ENCODE peak calls at places on chromosomes 1 and 21, in eight cellular contexts. P is tibial nerve, W is A549, M is K562, E is transverse colon, R is upper lobe of left lung, D is stomach, A is H1. N is an unnamed sample.
A peak's percentile ranks its signal among the peaks of the same experiment; 100 is the strongest.

GRCh38 chr1:23759277-23759676 is 16.0 kb downstream of the ELOA start:
- DNase-seq in M (no peak), P (no peak), A (no peak), R (no peak), D (no peak), E (no peak), W (no peak), N (no peak)

GRCh38 chr1:228097333-228098081 is 5.6 kb downstream of the C1orf35 start:
- DNase-seq in P (no peak), M (no peak), E (no peak), W (no peak), A (no peak), D (peak; percentile 21), R (no peak), N (no peak)

GRCh38 chr1:92934395-92935378 is 26.6 kb downstream of the DIPK1A start:
- DNase-seq in E (peak; percentile 24), P (no peak), D (peak; percentile 44), R (no peak), M (no peak), W (no peak), A (no peak), N (no peak)

GRCh38 chr1:25888426-25888987 is 13.0 kb upstream of the PAQR7 start:
- DNase-seq in A (no peak), M (no peak), P (no peak), E (no peak), W (no peak), R (no peak), D (no peak), N (no peak)

GRCh38 chr1:12650001-12650421 is 6.1 kb downstream of the AADACL4 start:
- DNase-seq in E (no peak), R (no peak), D (no peak), A (no peak), M (no peak), W (no peak), P (no peak), N (no peak)

GRCh38 chr21:32030146-32030652 is 157.4 kb downstream of the HUNK start:
- DNase-seq in W (no peak), P (no peak), D (no peak), A (no peak), R (no peak), E (no peak), M (no peak), N (no peak)

GRCh38 chr1:88145752-88146151 is 538.3 kb upstream of the PKN2 start:
- DNase-seq in D (no peak), E (no peak), M (no peak), W (peak; percentile 4), R (no peak), A (no peak), P (no peak), N (no peak)

GRCh38 chr1:246151796-246152434 is 355.2 kb downstream of the SMYD3 start:
- DNase-seq in D (no peak), W (no peak), A (no peak), M (peak; percentile 73), E (no peak), P (no peak), R (no peak), N (no peak)

GRCh38 chr1:23446644-23447310 is 22.2 kb upstream of the TCEA3 start:
- DNase-seq in D (no peak), W (no peak), M (no peak), E (no peak), A (no peak), R (no peak), P (no peak), N (no peak)

GRCh38 chr1:74755475-74755874 is 22.5 kb downstream of the TYW3 start:
- DNase-seq in P (no peak), A (no peak), D (no peak), W (no peak), M (no peak), R (no peak), E (no peak), N (no peak)

GRCh38 chr1:41485605-41486004 is 1.1 kb upstream of the EDN2 start:
- DNase-seq in D (no peak), P (no peak), A (no peak), W (peak; percentile 57), M (peak; percentile 43), R (no peak), E (no peak), N (no peak)

GRCh38 chr21:32757804-32758203 is 13.8 kb downstream of the PAXBP1 start:
- DNase-seq in P (no peak), A (no peak), D (no peak), R (no peak), W (no peak), M (peak; percentile 16), E (no peak), N (no peak)

DNA sequence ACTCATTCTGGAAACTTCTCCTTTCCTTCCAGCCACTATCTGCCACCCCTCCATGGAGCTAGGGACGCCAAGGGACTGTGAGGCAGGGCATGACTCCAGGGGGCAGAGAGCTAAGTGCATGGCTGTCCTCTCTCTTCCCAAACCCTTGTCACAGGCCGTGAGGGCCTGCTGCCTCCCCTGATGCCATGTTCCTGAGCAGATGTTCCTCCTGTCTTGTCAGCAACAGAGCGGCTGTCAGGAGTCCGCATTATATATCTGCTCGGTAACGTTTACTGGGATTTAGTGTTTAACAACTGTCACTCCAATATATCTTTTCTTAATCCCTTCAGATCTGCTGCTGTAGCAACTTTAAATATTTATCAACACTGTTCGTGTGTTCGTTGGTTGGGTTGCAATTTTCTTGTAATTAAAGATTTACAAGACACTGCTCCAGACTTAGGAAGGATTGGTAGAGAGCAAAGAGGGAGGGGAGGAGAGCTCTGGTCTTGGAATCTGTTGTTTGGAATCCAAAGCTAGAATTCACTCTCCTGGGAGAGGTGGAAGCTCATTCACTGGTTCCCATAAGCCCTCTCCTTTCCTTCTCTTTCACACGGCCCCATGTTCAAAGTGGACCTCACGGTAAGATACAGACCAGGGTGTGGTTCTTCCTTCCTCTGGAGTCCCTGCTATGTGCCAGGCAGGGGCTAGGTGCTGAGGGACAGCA is 76.2 kb downstream of the MDM4 start:
- DNase-seq in W (no peak), M (no peak), D (no peak), P (no peak), E (no peak), A (no peak), R (no peak), N (no peak)
- TF ChIP-seq EP300 in W (no peak), M (no peak), D (no peak), P (no peak), E (no peak), A (no peak), R (no peak), N (no peak)

GRCh38 chr1:151059342-151060240 is at the start of gene CDC42SE1:
- DNase-seq in A (no peak), R (peak; percentile 96), M (peak; percentile 94), W (peak; percentile 88), D (peak; percentile 83), E (peak; percentile 86), P (peak; percentile 52), N (peak; percentile 95)
- TF ChIP-seq POLR2A in A (no peak), R (peak; percentile 78), M (peak; percentile 91), W (peak; percentile 68), D (no peak), E (peak; percentile 95), P (peak; percentile 90), N (peak; percentile 94)

GRCh38 chr1:208556461-208556860 is 312.3 kb upstream of the PLXNA2 start:
- DNase-seq in P (no peak), R (no peak), W (no peak), E (no peak), M (no peak), D (no peak), A (no peak), N (peak; percentile 31)

GRCh38 chr1:208562021-208562950 is 318.1 kb upstream of the PLXNA2 start:
- DNase-seq in R (no peak), A (no peak), D (no peak), W (no peak), P (no peak), M (no peak), E (no peak), N (no peak)

GRCh38 chr1:208557695-208558094 is 313.5 kb upstream of the PLXNA2 start:
- DNase-seq in E (no peak), W (no peak), A (no peak), P (no peak), R (no peak), M (no peak), D (no peak), N (peak; percentile 53)

GRCh38 chr1:208557046-208557445 is 312.9 kb upstream of the PLXNA2 start:
- DNase-seq in D (no peak), A (no peak), M (no peak), R (no peak), E (no peak), W (no peak), P (no peak), N (peak; percentile 55)

DNA sequence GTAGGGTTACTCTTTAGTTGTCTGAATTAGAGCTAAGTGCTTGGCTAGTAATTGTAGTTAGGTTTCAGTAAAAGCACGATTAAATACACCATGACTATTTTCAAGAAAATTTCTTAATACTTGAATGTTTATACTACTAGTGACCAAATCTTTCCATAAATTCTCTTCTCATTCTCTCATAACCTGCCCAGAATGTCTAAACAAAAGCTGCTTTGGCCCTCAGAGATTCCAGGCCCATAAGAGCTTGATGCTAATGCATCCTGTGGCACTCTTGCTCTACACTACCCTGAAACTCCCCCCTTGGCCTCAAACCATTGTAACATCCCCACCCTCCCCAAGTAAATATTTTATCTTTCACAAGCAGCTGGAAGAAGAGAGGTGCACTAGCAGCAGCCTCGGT is 315.4 kb upstream of the PLXNA2 start:
- DNase-seq in P (no peak), E (no peak), R (no peak), D (no peak), A (no peak), W (no peak), M (no peak), N (no peak)
- TF ChIP-seq CTCF in P (no peak), E (no peak), R (no peak), D (no peak), A (no peak), W (no peak), M (no peak), N (no peak)

GRCh38 chr1:3263790-3264189 is 190.7 kb upstream of the ARHGEF16 start:
- DNase-seq in P (no peak), M (no peak), R (no peak), D (no peak), A (no peak), W (no peak), E (no peak), N (no peak)

GRCh38 chr1:3261969-3262579 is 192.4 kb upstream of the ARHGEF16 start:
- DNase-seq in W (no peak), R (no peak), E (no peak), D (no peak), M (no peak), A (no peak), P (no peak), N (no peak)

GRCh38 chr1:3262681-3263286 is 191.7 kb upstream of the ARHGEF16 start:
- DNase-seq in E (no peak), P (no peak), D (no peak), A (no peak), R (peak; percentile 54), M (no peak), W (no peak), N (no peak)

GRCh38 chr1:3265800-3266485 is 188.5 kb upstream of the ARHGEF16 start:
- DNase-seq in W (no peak), M (no peak), A (no peak), E (no peak), D (no peak), P (no peak), R (peak; percentile 75), N (no peak)

DNA sequence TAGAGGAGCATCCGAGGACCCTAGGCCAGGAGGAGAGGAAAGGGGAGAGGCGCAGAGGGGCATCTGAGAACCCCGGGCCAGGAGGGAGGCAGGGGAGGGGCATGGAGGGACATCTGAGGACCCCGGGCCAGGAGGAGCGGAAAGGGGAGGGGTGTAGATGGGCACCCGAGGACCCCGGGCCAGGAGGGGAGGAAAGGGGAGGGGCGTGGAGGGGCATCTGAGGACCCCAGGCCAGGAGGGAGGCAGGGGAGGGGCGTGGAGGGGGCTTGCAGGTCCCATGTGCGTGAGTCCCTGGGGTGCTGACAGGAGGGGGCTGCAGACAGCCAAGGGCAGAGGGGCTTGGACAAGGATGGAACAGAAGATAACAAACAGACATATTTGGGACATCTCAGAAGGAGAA is 190.0 kb upstream of the ARHGEF16 start:
- DNase-seq in D (no peak), M (no peak), E (no peak), W (no peak), A (no peak), R (no peak), P (no peak), N (no peak)
- TF ChIP-seq EP300 in D (no peak), M (no peak), E (no peak), W (no peak), A (no peak), R (no peak), P (no peak), N (no peak)